ENCODE peak calls at places on chromosomes 6 and 20, in ten cellular contexts. One of them, this sample, is unnamed.

GRCh38 chr6:32854376-32855178 is 585 bp downstream of the PSMB9 start:
- DNase-seq in NB4: peak; percentile 68
- DNase-seq in esophagus muscularis mucosa: no peak
- DNase-seq in ovary: peak; percentile 49
- DNase-seq in body of pancreas: peak; percentile 59
- DNase-seq in stomach: peak; percentile 59
- DNase-seq in IMR-90: peak; percentile 33
- DNase-seq in A549: peak; percentile 18
- DNase-seq in right lobe of liver: no peak
- DNase-seq in heart left ventricle: peak; percentile 67
- DNase-seq in this sample: no peak

GRCh38 chr6:48535569-48535968 is 424.6 kb upstream of the PTCHD4 start:
- DNase-seq in body of pancreas: no peak
- DNase-seq in stomach: no peak
- DNase-seq in esophagus muscularis mucosa: no peak
- DNase-seq in IMR-90: peak; percentile 4
- DNase-seq in ovary: no peak
- DNase-seq in heart left ventricle: no peak
- DNase-seq in right lobe of liver: no peak
- DNase-seq in NB4: peak; percentile 73
- DNase-seq in A549: no peak
- DNase-seq in this sample: no peak

GRCh38 chr6:2244261-2245102 is 923 bp downstream of the GMDS start:
- DNase-seq in body of pancreas: peak; percentile 40
- DNase-seq in ovary: no peak
- DNase-seq in esophagus muscularis mucosa: peak; percentile 68
- DNase-seq in stomach: peak; percentile 41
- DNase-seq in A549: peak; percentile 7
- DNase-seq in NB4: peak; percentile 51
- DNase-seq in right lobe of liver: no peak
- DNase-seq in IMR-90: no peak
- DNase-seq in heart left ventricle: no peak
- DNase-seq in this sample: no peak

GRCh38 chr20:35648836-35649235 is 15.9 kb downstream of the CPNE1 start:
- DNase-seq in A549: no peak
- DNase-seq in NB4: no peak
- DNase-seq in IMR-90: peak; percentile 20
- DNase-seq in stomach: peak; percentile 38
- DNase-seq in ovary: no peak
- DNase-seq in heart left ventricle: no peak
- DNase-seq in body of pancreas: no peak
- DNase-seq in esophagus muscularis mucosa: peak; percentile 26
- DNase-seq in right lobe of liver: no peak
- DNase-seq in this sample: no peak

GRCh38 chr6:73078908-73079610 is 146.2 kb downstream of the KHDC1L start:
- DNase-seq in ovary: no peak
- DNase-seq in NB4: no peak
- DNase-seq in A549: no peak
- DNase-seq in IMR-90: no peak
- DNase-seq in heart left ventricle: no peak
- DNase-seq in esophagus muscularis mucosa: no peak
- DNase-seq in body of pancreas: no peak
- DNase-seq in stomach: no peak
- DNase-seq in right lobe of liver: no peak
- DNase-seq in this sample: no peak

GRCh38 chr6:40822619-40823018 is 216.4 kb downstream of the UNC5CL start:
- DNase-seq in body of pancreas: no peak
- DNase-seq in NB4: no peak
- DNase-seq in A549: no peak
- DNase-seq in stomach: no peak
- DNase-seq in IMR-90: no peak
- DNase-seq in right lobe of liver: no peak
- DNase-seq in heart left ventricle: no peak
- DNase-seq in ovary: no peak
- DNase-seq in esophagus muscularis mucosa: no peak
- DNase-seq in this sample: no peak

GRCh38 chr20:10077081-10077471 is 42.3 kb downstream of the ANKEF1 start:
- DNase-seq in A549: no peak
- DNase-seq in heart left ventricle: no peak
- DNase-seq in right lobe of liver: no peak
- DNase-seq in body of pancreas: no peak
- DNase-seq in ovary: no peak
- DNase-seq in NB4: no peak
- DNase-seq in esophagus muscularis mucosa: no peak
- DNase-seq in IMR-90: no peak
- DNase-seq in stomach: no peak
- DNase-seq in this sample: no peak

GRCh38 chr6:90197854-90198496 is 98.7 kb downstream of the BACH2 start:
- DNase-seq in heart left ventricle: no peak
- DNase-seq in right lobe of liver: peak; percentile 60
- DNase-seq in ovary: no peak
- DNase-seq in stomach: no peak
- DNase-seq in esophagus muscularis mucosa: no peak
- DNase-seq in IMR-90: peak; percentile 85
- DNase-seq in body of pancreas: peak; percentile 66
- DNase-seq in NB4: peak; percentile 53
- DNase-seq in A549: no peak
- DNase-seq in this sample: peak; percentile 86

GRCh38 chr20:63381781-63382431 is 20.8 kb upstream of the CHRNA4 start:
- DNase-seq in esophagus muscularis mucosa: no peak
- DNase-seq in right lobe of liver: no peak
- DNase-seq in IMR-90: no peak
- DNase-seq in body of pancreas: no peak
- DNase-seq in NB4: peak; percentile 25
- DNase-seq in heart left ventricle: no peak
- DNase-seq in stomach: no peak
- DNase-seq in ovary: no peak
- DNase-seq in A549: peak; percentile 59
- DNase-seq in this sample: no peak

GRCh38 chr6:73732845-73733675 is 37.1 kb downstream of the CD109 start:
- DNase-seq in heart left ventricle: peak; percentile 73
- DNase-seq in right lobe of liver: peak; percentile 64
- DNase-seq in A549: peak; percentile 25
- DNase-seq in ovary: peak; percentile 11
- DNase-seq in stomach: peak; percentile 59
- DNase-seq in IMR-90: peak; percentile 78
- DNase-seq in body of pancreas: peak; percentile 56
- DNase-seq in esophagus muscularis mucosa: no peak
- DNase-seq in NB4: peak; percentile 74
- DNase-seq in this sample: peak; percentile 18

GRCh38 chr20:31454374-31454773 is 13.9 kb downstream of the DEFB123 start:
- DNase-seq in right lobe of liver: no peak
- DNase-seq in body of pancreas: no peak
- DNase-seq in heart left ventricle: no peak
- DNase-seq in A549: no peak
- DNase-seq in esophagus muscularis mucosa: no peak
- DNase-seq in IMR-90: no peak
- DNase-seq in NB4: no peak
- DNase-seq in stomach: no peak
- DNase-seq in ovary: no peak
- DNase-seq in this sample: no peak

GRCh38 chr20:45987108-45987780 is 15.2 kb upstream of the ZNF335 start:
- DNase-seq in A549: peak; percentile 86
- DNase-seq in IMR-90: peak; percentile 45
- DNase-seq in stomach: peak; percentile 79
- DNase-seq in body of pancreas: peak; percentile 74
- DNase-seq in NB4: peak; percentile 85
- DNase-seq in heart left ventricle: peak; percentile 54
- DNase-seq in right lobe of liver: peak; percentile 87
- DNase-seq in ovary: no peak
- DNase-seq in esophagus muscularis mucosa: no peak
- DNase-seq in this sample: peak; percentile 36

GRCh38 chr20:431012-431904 is 23.2 kb downstream of the RBCK1 start:
- DNase-seq in NB4: peak; percentile 86
- DNase-seq in IMR-90: peak; percentile 68
- DNase-seq in stomach: peak; percentile 77
- DNase-seq in body of pancreas: peak; percentile 85
- DNase-seq in A549: peak; percentile 94
- DNase-seq in heart left ventricle: peak; percentile 48
- DNase-seq in esophagus muscularis mucosa: no peak
- DNase-seq in ovary: no peak
- DNase-seq in right lobe of liver: no peak
- DNase-seq in this sample: peak; percentile 60

GRCh38 chr6:138914701-138915100 is 73.4 kb downstream of the REPS1 start:
- DNase-seq in body of pancreas: no peak
- DNase-seq in IMR-90: peak; percentile 1
- DNase-seq in right lobe of liver: no peak
- DNase-seq in heart left ventricle: no peak
- DNase-seq in ovary: no peak
- DNase-seq in stomach: no peak
- DNase-seq in NB4: no peak
- DNase-seq in esophagus muscularis mucosa: no peak
- DNase-seq in A549: no peak
- DNase-seq in this sample: no peak

GRCh38 chr6:112018619-112019416 is 35.1 kb upstream of the CCN6 start:
- DNase-seq in stomach: peak; percentile 48
- DNase-seq in IMR-90: no peak
- DNase-seq in NB4: no peak
- DNase-seq in ovary: no peak
- DNase-seq in right lobe of liver: peak; percentile 79
- DNase-seq in esophagus muscularis mucosa: no peak
- DNase-seq in body of pancreas: peak; percentile 59
- DNase-seq in A549: no peak
- DNase-seq in heart left ventricle: peak; percentile 74
- DNase-seq in this sample: no peak

GRCh38 chr6:112021911-112022310 is 32.0 kb upstream of the CCN6 start:
- DNase-seq in NB4: no peak
- DNase-seq in A549: no peak
- DNase-seq in ovary: no peak
- DNase-seq in right lobe of liver: no peak
- DNase-seq in stomach: no peak
- DNase-seq in esophagus muscularis mucosa: no peak
- DNase-seq in IMR-90: no peak
- DNase-seq in heart left ventricle: no peak
- DNase-seq in body of pancreas: no peak
- DNase-seq in this sample: no peak

GRCh38 chr6:112024464-112024863 is 29.4 kb upstream of the CCN6 start:
- DNase-seq in heart left ventricle: no peak
- DNase-seq in IMR-90: no peak
- DNase-seq in ovary: no peak
- DNase-seq in body of pancreas: no peak
- DNase-seq in A549: no peak
- DNase-seq in stomach: no peak
- DNase-seq in NB4: no peak
- DNase-seq in esophagus muscularis mucosa: no peak
- DNase-seq in right lobe of liver: no peak
- DNase-seq in this sample: no peak

GRCh38 chr6:112019619-112020018 is 34.3 kb upstream of the CCN6 start:
- DNase-seq in ovary: no peak
- DNase-seq in esophagus muscularis mucosa: no peak
- DNase-seq in right lobe of liver: no peak
- DNase-seq in NB4: no peak
- DNase-seq in A549: no peak
- DNase-seq in stomach: no peak
- DNase-seq in body of pancreas: no peak
- DNase-seq in heart left ventricle: no peak
- DNase-seq in IMR-90: no peak
- DNase-seq in this sample: no peak

GRCh38 chr6:112022749-112023148 is 31.2 kb upstream of the CCN6 start:
- DNase-seq in A549: no peak
- DNase-seq in right lobe of liver: no peak
- DNase-seq in IMR-90: no peak
- DNase-seq in body of pancreas: no peak
- DNase-seq in heart left ventricle: no peak
- DNase-seq in stomach: no peak
- DNase-seq in ovary: no peak
- DNase-seq in NB4: no peak
- DNase-seq in esophagus muscularis mucosa: no peak
- DNase-seq in this sample: no peak
- TF ChIP-seq POLR2A in A549: no peak
- TF ChIP-seq POLR2A in right lobe of liver: no peak
- TF ChIP-seq POLR2A in IMR-90: no peak
- TF ChIP-seq POLR2A in body of pancreas: no peak
- TF ChIP-seq POLR2A in heart left ventricle: no peak
- TF ChIP-seq POLR2A in stomach: no peak
- TF ChIP-seq POLR2A in ovary: no peak
- TF ChIP-seq POLR2A in NB4: no peak
- TF ChIP-seq POLR2A in esophagus muscularis mucosa: no peak
- TF ChIP-seq POLR2A in this sample: no peak

GRCh38 chr6:111604259-111605099 is 1.2 kb downstream of the TRAF3IP2 start:
- DNase-seq in ovary: peak; percentile 67
- DNase-seq in heart left ventricle: peak; percentile 77
- DNase-seq in IMR-90: peak; percentile 80
- DNase-seq in body of pancreas: peak; percentile 67
- DNase-seq in right lobe of liver: no peak
- DNase-seq in stomach: peak; percentile 49
- DNase-seq in esophagus muscularis mucosa: peak; percentile 94
- DNase-seq in NB4: peak; percentile 73
- DNase-seq in A549: no peak
- DNase-seq in this sample: peak; percentile 80
- TF ChIP-seq POLR2A in ovary: no peak
- TF ChIP-seq POLR2A in heart left ventricle: no peak
- TF ChIP-seq POLR2A in IMR-90: no peak
- TF ChIP-seq POLR2A in body of pancreas: no peak
- TF ChIP-seq POLR2A in right lobe of liver: peak; percentile 35
- TF ChIP-seq POLR2A in stomach: no peak
- TF ChIP-seq POLR2A in esophagus muscularis mucosa: no peak
- TF ChIP-seq POLR2A in NB4: no peak
- TF ChIP-seq POLR2A in A549: no peak
- TF ChIP-seq POLR2A in this sample: peak; percentile 43

DNA sequence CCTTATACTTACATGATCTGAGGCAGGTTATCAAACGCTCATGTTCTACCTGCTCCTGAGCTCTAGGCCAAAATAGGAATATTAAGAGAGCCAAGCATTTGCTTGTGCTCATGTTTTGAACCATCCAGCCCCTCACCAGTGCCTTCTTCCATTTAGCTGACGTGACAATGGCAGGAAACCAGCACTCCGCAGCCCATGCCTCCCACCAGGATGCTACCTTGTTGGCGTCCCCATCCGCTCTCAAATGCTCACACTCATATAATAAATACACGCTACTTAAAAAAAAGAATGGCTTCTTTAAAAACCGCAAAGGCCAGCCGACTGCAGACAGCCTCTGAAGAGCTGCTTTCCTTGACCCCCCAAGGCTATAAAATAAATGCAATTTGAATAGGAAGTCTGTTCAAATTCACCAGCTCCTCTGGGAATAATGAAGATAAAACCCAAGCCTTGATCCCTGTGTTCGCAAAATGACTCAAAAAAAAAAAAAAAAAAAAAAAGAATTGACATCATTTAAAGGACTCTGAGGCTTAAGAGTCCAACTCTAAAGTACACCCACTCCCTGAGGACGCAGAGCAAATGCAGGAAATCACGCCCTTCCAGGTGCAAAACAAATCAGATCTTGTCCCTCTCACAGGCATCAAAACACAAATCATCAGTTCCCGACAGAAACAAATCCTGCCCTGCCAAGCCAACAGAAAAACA is 29.0 kb downstream of the RNASET2 start:
- DNase-seq in NB4: no peak
- DNase-seq in heart left ventricle: no peak
- DNase-seq in stomach: no peak
- DNase-seq in A549: no peak
- DNase-seq in IMR-90: no peak
- DNase-seq in ovary: no peak
- DNase-seq in esophagus muscularis mucosa: no peak
- DNase-seq in body of pancreas: no peak
- DNase-seq in right lobe of liver: no peak
- DNase-seq in this sample: no peak
- TF ChIP-seq POLR2A in NB4: no peak
- TF ChIP-seq POLR2A in heart left ventricle: no peak
- TF ChIP-seq POLR2A in stomach: no peak
- TF ChIP-seq POLR2A in A549: no peak
- TF ChIP-seq POLR2A in IMR-90: no peak
- TF ChIP-seq POLR2A in ovary: no peak
- TF ChIP-seq POLR2A in esophagus muscularis mucosa: no peak
- TF ChIP-seq POLR2A in body of pancreas: no peak
- TF ChIP-seq POLR2A in right lobe of liver: no peak
- TF ChIP-seq POLR2A in this sample: no peak

GRCh38 chr6:34248198-34248726 is 544 bp downstream of the SMIM29 start:
- DNase-seq in stomach: peak; percentile 52
- DNase-seq in heart left ventricle: peak; percentile 70
- DNase-seq in A549: no peak
- DNase-seq in right lobe of liver: peak; percentile 81
- DNase-seq in NB4: peak; percentile 55
- DNase-seq in esophagus muscularis mucosa: no peak
- DNase-seq in body of pancreas: peak; percentile 64
- DNase-seq in IMR-90: peak; percentile 18
- DNase-seq in ovary: peak; percentile 45
- DNase-seq in this sample: no peak
- TF ChIP-seq POLR2A in stomach: no peak
- TF ChIP-seq POLR2A in heart left ventricle: no peak
- TF ChIP-seq POLR2A in A549: no peak
- TF ChIP-seq POLR2A in right lobe of liver: no peak
- TF ChIP-seq POLR2A in NB4: no peak
- TF ChIP-seq POLR2A in esophagus muscularis mucosa: no peak
- TF ChIP-seq POLR2A in body of pancreas: no peak
- TF ChIP-seq POLR2A in IMR-90: no peak
- TF ChIP-seq POLR2A in ovary: no peak
- TF ChIP-seq POLR2A in this sample: no peak